ENCODE peak calls at places on chromosomes 3 and 15, in six cellular contexts. I is ACHN, B is NCI-H1092 treated with DMSO at 0.1 percent for 48 hours, C is bronchial epithelial cell, Y is GM13977, T is frontal cortex. G is an unnamed sample.

GRCh38 chr3:115279939-115280338 is 132.9 kb upstream of the ZBTB20 start:
- DNase-seq in B (no peak), Y (no peak), C (no peak), T (no peak), I (no peak), G (no peak)

GRCh38 chr3:134267996-134268395 is 17.3 kb upstream of the RYK start:
- DNase-seq in C (no peak), T (no peak), Y (no peak), I (no peak), B (no peak), G (no peak)

GRCh38 chr3:11251807-11252176 is 20.4 kb upstream of the ATG7 start:
- DNase-seq in T (no peak), C (no peak), B (no peak), I (no peak), Y (no peak), G (no peak)

GRCh38 chr3:52090131-52090548 is 33.8 kb upstream of the DUSP7 start:
- DNase-seq in B (no peak), Y (no peak), I (peak), C (peak), T (no peak), G (peak)

GRCh38 chr15:29910068-29910467 is 87.8 kb upstream of the TJP1 start:
- DNase-seq in B (no peak), Y (no peak), I (no peak), T (no peak), C (no peak), G (no peak)

GRCh38 chr3:18758047-18758704 is 333.0 kb upstream of the SATB1 start:
- DNase-seq in I (peak), C (peak), B (peak), T (no peak), Y (peak), G (peak)

GRCh38 chr3:126213376-126214044 is 33.1 kb upstream of the ALDH1L1 start:
- DNase-seq in Y (no peak), B (no peak), I (no peak), T (no peak), C (no peak), G (no peak)

GRCh38 chr3:23865595-23866396 is 51.0 kb downstream of the NKIRAS1 start:
- DNase-seq in T (no peak), I (no peak), Y (peak), C (no peak), B (no peak), G (peak)

GRCh38 chr3:128226794-128227399 is 73.6 kb downstream of the EEFSEC start:
- DNase-seq in Y (peak), T (peak), C (no peak), I (peak), B (no peak), G (no peak)

GRCh38 chr3:108182339-108182738 is 39.9 kb downstream of the IFT57 start:
- DNase-seq in I (no peak), C (no peak), T (no peak), Y (no peak), B (no peak), G (no peak)

GRCh38 chr15:59879506-59879905 is 124.6 kb upstream of the FOXB1 start:
- DNase-seq in Y (no peak), C (peak), B (no peak), I (no peak), T (peak), G (peak)

GRCh38 chr3:15287565-15288330 is 44.6 kb downstream of the SH3BP5 start:
- DNase-seq in B (no peak), Y (no peak), T (no peak), I (no peak), C (peak), G (no peak)

GRCh38 chr15:62071711-62072308 is 5.0 kb downstream of the C2CD4A start:
- DNase-seq in B (peak), C (peak), Y (peak), T (peak), I (peak), G (peak)

GRCh38 chr3:36932979-36933378 is 11.9 kb downstream of the TRANK1 start:
- DNase-seq in I (peak), Y (no peak), C (peak), B (no peak), T (no peak), G (peak)